ENCODE peak calls at places on chromosomes 2 and 18, in nine cellular contexts. E is lower leg skin, T is frontal cortex, J is NCI-H510A, U is iris pigment epithelial cell, G is EL, R is cerebellar cortex, L is NCI-H1092 treated with DMSO at 0.1 percent for 48 hours, W is mammary epithelial cell. S is an unnamed sample.

GRCh38 chr2:216004408-216005283 is 8.7 kb downstream of the MREG start:
- DNase-seq in R (no peak), T (no peak), E (no peak), G (no peak), W (no peak), U (no peak), L (no peak), J (no peak), S (no peak)

GRCh38 chr2:179622122-179622521 is 239.3 kb downstream of the ZNF385B start:
- DNase-seq in G (peak; percentile 25), E (no peak), L (no peak), T (no peak), J (no peak), R (no peak), U (no peak), W (no peak), S (no peak)

GRCh38 chr2:42569116-42569711 is 782 bp downstream of the MTA3 start:
- DNase-seq in W (peak; percentile 15), G (peak; percentile 40), R (peak; percentile 49), J (no peak), U (peak; percentile 34), E (peak; percentile 80), L (peak; percentile 23), T (peak; percentile 59), S (no peak)

GRCh38 chr2:235568431-235568830 is 74.6 kb downstream of the AGAP1 start:
- DNase-seq in L (no peak), J (no peak), E (no peak), R (no peak), W (no peak), G (peak; percentile 9), U (peak; percentile 49), T (no peak), S (no peak)

GRCh38 chr2:20446280-20446916 is 476 bp upstream of the RHOB start:
- DNase-seq in J (no peak), G (no peak), U (no peak), T (no peak), L (no peak), E (peak; percentile 86), R (no peak), W (no peak), S (no peak)

GRCh38 chr2:157840568-157841156 is 35.5 kb downstream of the ACVR1 start:
- DNase-seq in L (peak; percentile 62), J (peak; percentile 27), W (no peak), G (no peak), U (peak; percentile 37), E (no peak), R (peak; percentile 77), T (no peak), S (no peak)

GRCh38 chr2:40448476-40449079 is 3.3 kb downstream of the SLC8A1 start:
- DNase-seq in G (peak; percentile 62), L (peak; percentile 65), E (no peak), T (no peak), W (peak; percentile 21), J (no peak), R (peak; percentile 63), U (peak; percentile 24), S (no peak)

GRCh38 chr2:191656389-191656788 is 21.5 kb upstream of the NABP1 start:
- DNase-seq in J (no peak), L (no peak), T (no peak), W (peak; percentile 75), G (peak; percentile 58), E (no peak), R (no peak), U (peak; percentile 86), S (no peak)

GRCh38 chr18:56307771-56308170 is 330.6 kb downstream of the TXNL1 start:
- DNase-seq in W (no peak), E (no peak), R (no peak), J (no peak), L (no peak), U (no peak), G (no peak), T (no peak), S (no peak)

GRCh38 chr2:48175254-48175653 is 269.0 kb upstream of the FBXO11 start:
- DNase-seq in U (peak; percentile 90), E (no peak), W (no peak), G (peak; percentile 78), R (no peak), J (no peak), L (no peak), T (no peak), S (no peak)

GRCh38 chr2:182587831-182588230 is 128.2 kb upstream of the DNAJC10 start:
- DNase-seq in J (no peak), R (no peak), L (no peak), T (no peak), W (peak; percentile 17), G (peak; percentile 92), U (peak; percentile 95), E (no peak), S (no peak)

GRCh38 chr2:226640501-226640900 is 159.1 kb downstream of the IRS1 start:
- DNase-seq in W (no peak), R (no peak), J (no peak), L (no peak), E (no peak), U (no peak), G (no peak), T (no peak), S (no peak)